ENCODE peak calls at places on chromosomes 3 and 15, in five cellular contexts. L, G, C, H and Z are unnamed samples.

GRCh38 chr15:35705885-35706590 is 160.1 kb upstream of the DPH6 start:
- DNase-seq in C (no peak), L (no peak), G (no peak), H (no peak), Z (no peak)

GRCh38 chr3:197811343-197811742 is 20.3 kb downstream of the LRCH3 start:
- DNase-seq in G (no peak), C (no peak), L (no peak), H (no peak), Z (no peak)

GRCh38 chr15:39976291-39977274 is 42.7 kb downstream of the EIF2AK4 start:
- DNase-seq in L (peak), C (no peak), H (peak), G (peak), Z (no peak)

GRCh38 chr15:72146221-72146620 is 28.0 kb downstream of the SENP8 start:
- DNase-seq in C (no peak), H (no peak), L (no peak), G (no peak), Z (no peak)

GRCh38 chr3:78077178-78077577 is 1037.3 kb downstream of the ROBO2 start:
- DNase-seq in C (no peak), H (no peak), L (no peak), G (no peak), Z (no peak)

GRCh38 chr15:31013863-31014607 is 22.6 kb upstream of the MTMR10 start:
- DNase-seq in C (peak), G (no peak), L (no peak), H (no peak), Z (no peak)

GRCh38 chr3:71133874-71134273 is 449.7 kb downstream of the FOXP1 start:
- DNase-seq in L (no peak), C (no peak), H (no peak), G (no peak), Z (no peak)

GRCh38 chr3:168250415-168250861 is 154.7 kb upstream of the GOLIM4 start:
- DNase-seq in L (no peak), C (peak), H (no peak), G (no peak), Z (no peak)

GRCh38 chr3:195352895-195353488 is 82.0 kb upstream of the XXYLT1 start:
- DNase-seq in G (no peak), C (no peak), H (no peak), L (no peak), Z (peak)

GRCh38 chr3:5733995-5734394 is 546.5 kb downstream of the EDEM1 start:
- DNase-seq in G (no peak), L (no peak), C (no peak), H (no peak), Z (no peak)

GRCh38 chr3:116958291-116958690 is 248.7 kb downstream of the TUSC7 start:
- DNase-seq in L (no peak), G (no peak), H (no peak), C (no peak), Z (no peak)
- H3K4me3 ChIP-seq in L (no peak), G (no peak), H (no peak), C (no peak), Z (no peak)

DNA sequence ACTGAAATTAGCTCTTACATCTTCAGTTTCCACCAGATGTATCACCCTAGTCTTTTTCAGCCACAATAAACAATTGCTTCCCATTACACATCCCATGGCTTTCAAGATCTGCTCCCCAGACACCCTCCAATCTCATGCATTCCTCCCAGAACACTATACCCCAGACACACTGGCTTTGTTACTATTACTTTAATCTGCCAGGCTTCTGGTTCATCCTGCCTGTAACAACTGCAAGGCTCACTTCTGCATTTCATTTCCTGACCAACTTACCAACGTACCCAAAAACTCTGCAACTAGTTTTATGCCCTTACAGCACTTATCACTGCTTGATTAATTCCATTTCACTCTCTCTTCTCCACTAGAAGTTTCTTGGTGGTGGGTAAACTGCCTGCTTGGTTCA is 2.9 kb downstream of the RPL22L1 start:
- DNase-seq in C (peak), H (no peak), L (no peak), G (no peak), Z (no peak)
- H3K4me3 ChIP-seq in C (peak), H (no peak), L (no peak), G (no peak), Z (peak)

DNA sequence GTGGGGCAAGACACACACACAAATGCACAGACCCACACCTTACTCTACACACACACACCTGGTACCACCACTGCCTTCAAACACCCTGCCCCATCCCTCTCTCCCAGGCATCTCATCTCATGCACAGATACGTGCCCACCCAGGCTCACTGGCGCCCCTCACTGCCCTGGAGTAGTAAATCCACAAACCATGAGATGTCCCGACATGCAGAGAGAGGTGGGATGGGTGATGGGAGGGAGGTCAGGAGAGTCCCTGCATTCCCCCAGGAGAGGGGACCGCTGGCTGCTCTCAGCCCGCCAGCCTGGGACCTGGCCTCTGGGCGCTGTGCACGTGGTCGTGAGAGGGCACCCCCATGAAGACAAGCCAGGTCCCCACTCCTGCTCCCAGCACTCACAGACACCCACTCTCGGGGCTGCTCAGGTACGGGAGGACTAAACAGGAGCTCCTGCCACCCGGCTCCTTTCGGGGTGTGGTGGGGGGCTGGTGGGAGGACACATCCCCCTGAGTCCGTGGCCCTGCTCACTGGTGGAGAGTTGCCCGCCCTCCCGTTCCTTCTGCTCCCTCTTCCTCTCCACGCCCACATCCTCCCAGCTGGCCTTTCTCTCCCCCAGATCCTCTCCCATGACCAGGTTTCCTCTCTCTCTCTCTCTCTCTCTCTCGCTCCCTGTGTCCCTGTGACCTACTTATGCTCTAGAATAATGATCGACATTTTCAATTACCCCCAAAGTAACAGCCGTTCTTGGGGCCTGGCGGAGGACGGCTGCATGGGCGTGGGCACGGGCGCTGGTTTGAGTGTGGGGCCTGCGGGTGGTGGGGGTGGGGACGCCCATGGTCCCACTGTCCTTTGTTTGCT is 18.8 kb upstream of the CSPG4 start:
- DNase-seq in L (no peak), H (peak), G (no peak), C (no peak), Z (no peak)
- H3K4me3 ChIP-seq in L (peak), H (no peak), G (no peak), C (no peak), Z (no peak)

GRCh38 chr3:72174890-72175289 is 389.9 kb upstream of the PROK2 start:
- DNase-seq in L (no peak), C (no peak), G (no peak), H (no peak), Z (no peak)

GRCh38 chr3:72178463-72179106 is 393.6 kb upstream of the PROK2 start:
- DNase-seq in H (no peak), L (no peak), C (no peak), G (no peak), Z (no peak)

GRCh38 chr3:72177075-72178050 is 392.4 kb upstream of the PROK2 start:
- DNase-seq in L (no peak), H (peak), C (peak), G (no peak), Z (no peak)

GRCh38 chr3:72175305-72175858 is 390.4 kb upstream of the PROK2 start:
- DNase-seq in C (no peak), G (no peak), L (no peak), H (no peak), Z (no peak)

DNA sequence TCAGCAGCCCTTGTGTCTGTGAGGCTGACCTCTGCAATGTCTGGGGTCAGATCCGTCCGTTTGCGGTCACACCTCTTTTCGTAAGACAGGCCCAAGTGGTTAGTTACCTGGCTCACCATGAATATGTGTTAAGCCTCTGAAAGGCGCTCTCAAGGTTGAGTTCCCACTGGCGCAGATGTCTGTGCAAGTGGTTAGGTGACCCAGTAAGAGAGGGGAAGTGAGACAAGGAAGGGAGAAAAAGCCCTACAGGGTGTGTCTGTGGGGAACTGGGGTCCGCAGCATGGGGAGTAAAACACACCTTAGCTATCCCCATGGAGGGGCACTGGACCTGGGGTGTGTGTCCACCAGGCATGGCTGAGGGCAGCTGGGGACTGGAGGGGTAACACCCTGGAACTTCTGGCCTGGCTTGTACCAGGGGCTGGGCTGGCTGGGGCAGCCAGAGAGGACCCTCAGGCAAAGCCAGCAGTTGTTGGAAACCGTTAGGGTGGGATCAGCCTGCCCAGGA is 391.6 kb upstream of the PROK2 start:
- DNase-seq in C (peak), L (no peak), G (no peak), H (no peak), Z (no peak)
- H3K4me3 ChIP-seq in C (peak), L (peak), G (no peak), H (no peak), Z (no peak)

GRCh38 chr15:63502137-63502801 is 2.1 kb upstream of the USP3 start:
- DNase-seq in C (peak), H (peak), G (no peak), L (peak), Z (no peak)
- H3K4me3 ChIP-seq in C (peak), H (no peak), G (no peak), L (no peak), Z (no peak)

DNA sequence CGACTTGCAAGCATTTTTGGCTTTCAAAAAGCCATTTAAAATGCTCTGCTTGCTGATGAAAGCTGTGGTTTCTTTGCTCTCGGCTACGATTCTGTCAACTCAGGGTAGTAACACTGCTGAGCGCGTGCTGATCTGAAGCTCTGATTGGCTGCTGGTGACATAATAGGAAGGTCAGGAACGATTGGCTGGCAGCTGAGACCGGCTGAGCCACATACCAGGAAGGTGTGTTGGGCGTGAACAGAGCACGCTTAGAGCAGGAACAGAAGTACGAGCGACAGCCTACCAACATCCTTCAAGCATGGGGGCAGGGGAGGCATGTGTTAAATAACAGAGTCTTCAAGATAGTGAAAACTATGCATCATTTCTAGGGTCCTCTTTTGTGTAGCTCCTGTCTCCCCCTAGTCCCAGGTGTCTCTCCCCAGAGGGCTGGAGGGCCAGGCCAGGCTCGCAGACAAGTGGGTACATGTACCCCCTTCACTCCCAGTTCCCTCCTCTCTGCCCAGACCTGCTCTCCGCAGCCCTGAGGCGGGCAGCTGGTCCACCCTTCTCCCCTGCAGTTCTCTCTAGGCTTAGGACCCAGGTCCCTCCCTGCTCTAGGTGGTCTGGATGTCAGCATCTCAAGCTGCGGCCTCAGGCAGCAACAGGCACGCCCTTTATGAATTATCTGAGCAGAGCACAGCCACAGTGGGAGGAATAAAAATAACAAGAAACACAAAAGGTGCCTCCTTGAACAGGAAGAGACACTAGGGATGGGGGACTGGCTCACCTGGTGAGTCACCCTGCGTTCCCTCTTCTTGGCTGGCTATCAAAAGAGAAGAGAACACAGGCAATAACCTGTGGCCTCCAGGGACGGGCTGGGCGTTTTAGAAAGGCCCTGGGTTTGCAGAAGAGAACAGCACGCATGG is 76.0 kb downstream of the TAMM41 start:
- DNase-seq in C (peak), L (peak), H (peak), G (peak), Z (peak)
- H3K4me3 ChIP-seq in C (no peak), L (peak), H (no peak), G (no peak), Z (no peak)

GRCh38 chr3:185582236-185582635 is 3.9 kb upstream of the SENP2 start:
- DNase-seq in H (no peak), L (no peak), C (no peak), G (no peak), Z (no peak)
- H3K4me3 ChIP-seq in H (no peak), L (no peak), C (no peak), G (no peak), Z (no peak)

DNA sequence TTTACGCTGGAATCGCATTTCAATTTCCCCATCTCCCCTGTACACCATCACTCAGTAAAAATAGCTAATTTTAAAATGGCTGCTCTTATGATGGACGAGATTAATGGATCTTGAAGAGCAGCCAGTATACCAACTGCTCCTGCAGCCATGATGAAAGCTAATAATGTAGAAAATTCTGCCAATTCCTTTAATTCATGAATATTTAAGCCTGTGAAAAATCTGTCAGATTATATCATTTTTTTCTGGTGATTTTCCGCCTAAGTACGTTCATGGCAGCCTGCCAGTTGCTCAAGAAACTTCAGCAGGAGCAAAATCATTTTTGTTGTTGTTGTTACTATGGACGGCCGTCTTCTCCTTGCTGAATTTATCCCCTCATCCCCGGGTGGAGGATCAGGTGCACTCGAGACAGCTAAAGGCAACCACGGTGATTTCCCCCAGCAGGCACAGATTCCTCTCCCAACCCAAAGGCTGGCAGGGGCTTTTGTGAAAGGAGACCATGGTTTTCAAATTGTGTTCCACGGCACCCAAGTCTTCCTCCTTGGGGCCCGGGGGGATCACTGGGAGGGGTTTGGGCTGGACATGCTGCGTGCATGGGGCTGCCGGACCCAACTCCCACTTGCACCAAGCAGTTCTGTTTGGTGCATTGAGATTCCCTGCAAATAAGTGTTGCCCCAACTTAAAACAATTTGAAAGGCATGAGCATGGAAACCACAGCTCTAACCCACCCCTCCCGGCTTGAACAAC is 289.6 kb downstream of the UACA start:
- DNase-seq in H (no peak), C (no peak), G (no peak), L (no peak), Z (no peak)
- H3K4me3 ChIP-seq in H (no peak), C (no peak), G (no peak), L (peak), Z (no peak)

DNA sequence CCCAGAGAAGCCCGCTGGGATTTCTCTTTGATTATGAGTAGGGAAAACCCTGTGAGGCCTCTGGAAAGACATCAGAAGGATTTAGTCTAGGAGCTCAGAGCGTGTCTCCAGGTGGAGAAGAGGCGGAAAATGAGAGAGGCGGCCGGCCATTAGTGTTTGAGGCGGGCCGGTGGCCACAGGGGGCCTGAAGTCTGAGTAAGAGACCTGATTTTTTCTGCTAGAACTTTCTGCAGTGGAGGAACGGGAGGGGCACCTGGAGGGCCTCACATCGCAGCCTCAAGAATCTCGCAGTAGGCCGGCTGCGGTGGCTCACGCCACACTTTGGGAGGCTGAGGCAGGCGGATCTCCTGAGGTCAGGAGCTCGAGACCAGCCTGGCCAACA is 28.5 kb downstream of the KLHDC8B start:
- DNase-seq in C (no peak), L (no peak), H (no peak), G (no peak), Z (no peak)
- H3K4me3 ChIP-seq in C (no peak), L (peak), H (no peak), G (peak), Z (peak)

GRCh38 chr3:171812811-171813210 is 2.5 kb upstream of the PLD1 start:
- DNase-seq in C (no peak), G (no peak), H (no peak), L (no peak), Z (no peak)

GRCh38 chr3:171809513-171810277 is 588 bp downstream of the PLD1 start:
- DNase-seq in L (peak), H (peak), G (peak), C (peak), Z (no peak)

GRCh38 chr3:171810278-171811058 is at the start of gene PLD1:
- DNase-seq in C (peak), L (peak), G (peak), H (peak), Z (no peak)

GRCh38 chr3:171811913-171812321 is 1.6 kb upstream of the PLD1 start:
- DNase-seq in G (no peak), C (no peak), L (no peak), H (no peak), Z (no peak)

DNA sequence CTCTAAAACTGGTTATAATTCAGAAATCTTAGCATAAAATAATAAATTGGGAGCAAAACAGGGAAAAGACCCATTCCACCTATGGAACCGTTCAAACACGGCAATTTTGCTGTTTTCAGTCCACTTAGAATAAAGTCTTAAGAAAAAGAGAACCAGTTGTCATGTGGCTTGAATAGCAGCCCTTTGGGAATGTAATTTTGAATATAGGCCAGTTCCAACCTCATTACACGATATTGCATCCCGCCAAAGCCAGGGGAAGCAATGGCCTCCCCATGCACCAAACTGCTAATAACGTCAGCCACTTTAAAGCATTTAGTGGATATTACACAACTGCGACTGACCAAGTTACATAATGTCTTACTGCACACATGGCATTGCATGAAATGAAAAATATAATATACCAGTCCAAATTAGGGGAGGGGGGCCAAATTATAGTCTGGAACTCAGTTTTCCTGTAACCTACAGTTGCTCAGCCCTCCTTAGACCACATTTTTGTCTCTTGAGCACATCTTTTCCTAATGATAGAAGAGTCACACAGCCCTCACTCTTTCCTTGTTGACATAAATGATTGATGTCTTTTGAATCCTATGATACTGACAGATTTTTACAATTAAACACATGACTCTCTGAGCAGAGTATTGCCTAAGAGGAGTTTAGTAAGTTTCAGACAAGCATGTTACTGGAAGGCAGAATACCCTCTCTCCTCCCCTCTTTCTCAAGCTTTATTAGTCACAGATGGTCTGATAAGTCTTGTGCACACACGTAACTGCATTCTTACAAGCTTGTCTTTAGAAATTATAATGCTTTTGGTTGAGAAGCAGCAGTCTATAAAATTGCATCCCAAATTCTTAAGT is 1.0 kb upstream of the PLD1 start:
- DNase-seq in G (no peak), C (no peak), H (no peak), L (no peak), Z (peak)
- H3K4me3 ChIP-seq in G (no peak), C (peak), H (no peak), L (peak), Z (peak)